ENCODE peak calls at places on chromosome 18, in five cellular contexts. W, T, A, V and E are unnamed samples.

GRCh38 chr18:75483662-75484061 is 56.2 kb upstream of the SMIM21 start:
- DNase-seq in T (no peak), A (no peak), W (no peak), V (no peak), E (no peak)

GRCh38 chr18:52054301-52054700 is 285.7 kb upstream of the DCC start:
- DNase-seq in V (no peak), A (no peak), T (no peak), W (no peak), E (no peak)

GRCh38 chr18:77059294-77059916 is 73.2 kb downstream of the MBP start:
- DNase-seq in T (peak), W (no peak), A (no peak), V (no peak), E (no peak)

GRCh38 chr18:76992226-76993084 is 140.1 kb downstream of the MBP start:
- DNase-seq in V (no peak), T (no peak), W (no peak), A (no peak), E (no peak)

GRCh38 chr18:73461038-73461779 is 593.4 kb upstream of the NETO1 start:
- DNase-seq in V (no peak), T (no peak), A (no peak), W (no peak), E (no peak)

GRCh38 chr18:36186461-36187137 is 698 bp upstream of the MOCOS start:
- DNase-seq in W (peak), V (peak), T (no peak), A (no peak), E (no peak)

GRCh38 chr18:13629841-13630747 is 96.3 kb downstream of the FAM210A start:
- DNase-seq in V (no peak), A (no peak), T (peak), W (no peak), E (no peak)

GRCh38 chr18:34957119-34957863 is 83.9 kb upstream of the MAPRE2 start:
- DNase-seq in A (no peak), W (no peak), T (peak), V (no peak), E (no peak)

GRCh38 chr18:10122116-10122515 is 208.3 kb downstream of the VAPA start:
- DNase-seq in A (peak), W (no peak), V (no peak), T (peak), E (no peak)

GRCh38 chr18:63025251-63025710 is 294.3 kb downstream of the BCL2 start:
- DNase-seq in A (no peak), T (no peak), V (no peak), W (no peak), E (no peak)

GRCh38 chr18:79558196-79559120 is 121.1 kb upstream of the CTDP1 start:
- DNase-seq in A (no peak), W (no peak), V (peak), T (no peak), E (no peak)

GRCh38 chr18:79528846-79529245 is 133.1 kb downstream of the NFATC1 start:
- DNase-seq in W (peak), V (peak), T (peak), A (peak), E (no peak)

GRCh38 chr18:63433349-63433866 is 11.1 kb upstream of the VPS4B start:
- DNase-seq in V (no peak), T (no peak), W (no peak), A (no peak), E (no peak)

GRCh38 chr18:57715073-57715472 is 88.0 kb downstream of the ATP8B1 start:
- DNase-seq in T (no peak), A (no peak), V (no peak), W (no peak), E (no peak)

GRCh38 chr18:60053747-60054304 is 154.0 kb downstream of the PMAIP1 start:
- DNase-seq in T (peak), V (no peak), A (peak), W (no peak), E (no peak)

GRCh38 chr18:25136416-25137132 is 215.4 kb downstream of the ZNF521 start:
- DNase-seq in V (no peak), W (no peak), A (no peak), T (no peak), E (no peak)

GRCh38 chr18:568731-569130 is 11.4 kb upstream of the CETN1 start:
- DNase-seq in T (no peak), A (no peak), W (no peak), V (no peak), E (no peak)

GRCh38 chr18:32550958-32551357 is 80.3 kb upstream of the GAREM1 start:
- DNase-seq in T (peak), W (no peak), V (no peak), A (no peak), E (no peak)

GRCh38 chr18:5543854-5544389 is at the start of gene EPB41L3:
- DNase-seq in W (peak), T (no peak), A (no peak), V (peak), E (peak)

GRCh38 chr18:13338318-13338717 is 119.8 kb downstream of the LDLRAD4 start:
- DNase-seq in A (no peak), T (no peak), V (no peak), W (no peak), E (no peak)

GRCh38 chr18:25067291-25068050 is 284.5 kb downstream of the ZNF521 start:
- DNase-seq in T (no peak), A (no peak), W (no peak), V (no peak), E (no peak)

GRCh38 chr18:39434223-39434622 is 1868.6 kb upstream of the CELF4 start:
- DNase-seq in W (no peak), A (no peak), V (no peak), T (peak), E (no peak)

GRCh38 chr18:52569492-52569891 is 229.5 kb downstream of the DCC start:
- DNase-seq in W (no peak), A (no peak), T (no peak), V (no peak), E (no peak)

GRCh38 chr18:21327101-21327500 is 85.1 kb downstream of the GREB1L start:
- DNase-seq in W (no peak), A (no peak), V (no peak), T (no peak), E (no peak)

GRCh38 chr18:76679259-76679658 is 143.1 kb upstream of the ZNF236 start:
- DNase-seq in W (no peak), T (no peak), V (no peak), A (no peak), E (no peak)

GRCh38 chr18:13810950-13811485 is 12.9 kb upstream of the MC5R start:
- DNase-seq in V (no peak), W (no peak), A (no peak), T (no peak), E (no peak)

GRCh38 chr18:77737412-77737811 is 487.8 kb downstream of the GALR1 start:
- DNase-seq in W (no peak), T (no peak), V (no peak), A (no peak), E (no peak)

GRCh38 chr18:12908706-12909105 is 24.7 kb upstream of the PTPN2 start:
- DNase-seq in V (no peak), W (no peak), A (no peak), T (no peak), E (no peak)

GRCh38 chr18:57431512-57432080 is 3.6 kb upstream of the ONECUT2 start:
- DNase-seq in A (no peak), W (no peak), V (no peak), T (no peak), E (no peak)

GRCh38 chr18:68172842-68173549 is 541.9 kb downstream of the TMX3 start:
- DNase-seq in W (no peak), T (no peak), A (no peak), V (peak), E (no peak)

GRCh38 chr18:63188063-63188462 is 131.5 kb downstream of the BCL2 start:
- DNase-seq in A (no peak), V (no peak), T (no peak), W (no peak), E (no peak)

DNA sequence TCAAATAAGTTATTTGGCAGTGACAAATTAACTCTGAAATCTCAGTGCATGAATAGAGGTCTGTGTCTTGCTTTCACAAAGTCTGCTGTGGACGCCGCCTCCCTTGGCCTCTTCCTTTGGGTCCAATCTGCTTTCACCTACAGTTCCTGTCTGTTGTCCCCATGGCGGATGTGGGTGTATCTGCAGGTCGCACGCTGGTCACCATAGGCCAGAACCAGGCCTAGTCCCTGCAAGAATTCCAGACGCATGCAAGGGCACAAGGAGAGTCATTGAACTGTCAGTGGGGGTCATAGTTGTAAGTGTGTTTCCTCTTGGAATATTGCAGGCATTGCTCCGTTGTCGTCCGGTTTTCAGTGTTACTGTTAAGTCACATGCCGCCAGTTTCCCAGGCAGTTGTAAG is 7.4 kb downstream of the SOCS6 start:
- DNase-seq in A (no peak), W (peak), V (no peak), T (no peak), E (no peak)
- H3K4me3 ChIP-seq in A (no peak), W (peak), V (no peak), T (no peak), E (no peak)

DNA sequence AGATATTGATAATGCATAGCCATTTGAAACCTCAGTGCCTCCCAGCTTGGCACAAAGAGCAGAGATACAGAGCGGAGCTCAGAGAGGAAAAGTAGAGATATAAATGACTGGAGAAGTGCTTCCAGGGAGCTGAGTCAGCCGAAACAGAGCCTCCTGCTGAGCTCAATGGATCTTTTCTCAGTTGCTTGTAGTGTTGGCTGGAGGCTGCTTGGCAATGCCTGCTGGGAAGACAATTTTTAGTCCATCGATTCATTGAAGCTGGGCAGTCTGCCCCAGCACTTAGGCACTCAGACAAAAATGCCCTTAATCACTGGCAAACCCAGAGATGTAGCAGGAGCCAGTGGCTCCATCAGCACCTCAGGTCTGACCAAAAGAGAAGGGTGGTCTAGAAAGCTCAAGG is 81.3 kb upstream of the SETBP1 start:
- DNase-seq in T (peak), V (no peak), A (no peak), W (peak), E (no peak)
- H3K4me3 ChIP-seq in T (no peak), V (no peak), A (no peak), W (no peak), E (peak)

GRCh38 chr18:47250415-47251046 is 929 bp downstream of the SKOR2 start:
- DNase-seq in A (no peak), W (no peak), T (no peak), V (no peak), E (no peak)
- H3K4me3 ChIP-seq in A (no peak), W (no peak), T (no peak), V (no peak), E (no peak)

DNA sequence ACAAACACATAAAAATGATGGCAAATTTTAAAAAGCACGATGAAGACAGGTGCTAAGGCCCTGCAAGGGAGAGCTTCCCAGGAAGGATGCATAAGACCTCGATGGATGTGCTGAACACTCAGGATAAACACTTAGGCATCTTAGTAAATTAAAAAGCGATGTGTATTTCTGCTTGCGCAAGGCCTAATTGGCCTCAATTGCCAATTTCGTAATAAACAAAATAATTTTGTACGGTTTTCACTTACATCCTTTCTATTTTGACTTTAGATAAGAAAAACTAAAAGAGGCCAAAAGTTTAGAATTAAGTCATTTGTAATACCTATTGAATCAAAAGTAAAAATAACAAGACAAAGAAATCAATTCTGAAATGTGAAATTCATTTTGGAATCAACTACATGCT is 189.1 kb downstream of the TCF4 start:
- DNase-seq in T (no peak), A (no peak), W (no peak), V (no peak), E (no peak)
- H3K4me3 ChIP-seq in T (no peak), A (no peak), W (peak), V (no peak), E (peak)

GRCh38 chr18:2882201-2882600 is 35.4 kb downstream of the EMILIN2 start:
- DNase-seq in V (no peak), W (no peak), A (no peak), T (no peak), E (peak)

GRCh38 chr18:2880473-2880872 is 33.7 kb downstream of the EMILIN2 start:
- DNase-seq in V (no peak), W (no peak), T (no peak), A (no peak), E (peak)

GRCh38 chr18:2881490-2882195 is 34.8 kb downstream of the EMILIN2 start:
- DNase-seq in V (peak), A (peak), T (peak), W (peak), E (peak)

GRCh38 chr18:2883137-2883671 is 36.4 kb downstream of the EMILIN2 start:
- DNase-seq in W (no peak), V (no peak), A (no peak), T (no peak), E (peak)

DNA sequence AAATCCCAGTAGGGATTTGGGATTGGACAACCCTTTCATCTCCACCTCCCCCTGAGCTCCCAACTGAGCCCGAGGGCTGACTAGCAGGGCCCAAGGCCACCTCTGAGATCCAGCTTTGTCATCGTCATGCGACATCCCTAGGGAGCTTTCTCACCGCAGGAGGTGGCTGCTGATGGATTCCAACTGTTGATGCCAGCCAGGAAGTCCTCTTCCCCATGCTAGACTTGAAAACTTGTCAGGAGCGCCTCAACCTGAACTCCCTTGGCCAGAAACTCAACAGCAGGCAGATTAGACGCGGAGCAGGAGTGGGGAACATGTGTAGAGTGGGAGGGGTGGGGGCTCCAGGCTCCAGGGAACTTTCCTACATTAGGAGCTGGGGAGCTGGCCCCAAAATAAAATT is 34.3 kb downstream of the EMILIN2 start:
- DNase-seq in V (no peak), A (no peak), W (no peak), T (no peak), E (no peak)
- H3K4me3 ChIP-seq in V (no peak), A (no peak), W (no peak), T (no peak), E (no peak)

GRCh38 chr18:8982416-8983183 is 119.9 kb upstream of the NDUFV2 start:
- DNase-seq in T (peak), A (peak), W (no peak), V (no peak), E (no peak)
- H3K4me3 ChIP-seq in T (no peak), A (no peak), W (no peak), V (no peak), E (no peak)